ENCODE peak calls at places on chromosomes 2 and 18, in ten cellular contexts. J, P, T, E, H, Z, G, R, C and D are unnamed samples.
A peak's percentile ranks its signal among the peaks of the same experiment; 100 is the strongest.

GRCh38 chr2:205712983-205713531 is 30.8 kb downstream of the NRP2 start:
- DNase-seq in J (no peak), P (no peak), T (no peak), E (no peak), H (no peak), Z (no peak), G (no peak), R (no peak), C (no peak), D (no peak)

GRCh38 chr18:45133246-45133645 is 452.6 kb downstream of the SETBP1 start:
- DNase-seq in J (peak; percentile 52), P (no peak), T (no peak), E (no peak), H (no peak), Z (no peak), G (no peak), R (no peak), C (no peak), D (no peak)

GRCh38 chr2:68715353-68716041 is 19.1 kb upstream of the ARHGAP25 start:
- DNase-seq in J (peak; percentile 27), P (peak; percentile 82), T (peak; percentile 38), E (peak; percentile 55), H (peak; percentile 50), Z (peak; percentile 74), G (no peak), R (no peak), C (no peak), D (peak; percentile 16)

GRCh38 chr2:234960091-234961088 is 8.6 kb downstream of the SH3BP4 start:
- DNase-seq in J (peak; percentile 76), P (no peak), T (no peak), E (peak; percentile 50), H (no peak), Z (no peak), G (no peak), R (no peak), C (no peak), D (no peak)

GRCh38 chr2:21291281-21291825 is 167.6 kb downstream of the TDRD15 start:
- DNase-seq in J (no peak), P (no peak), T (no peak), E (no peak), H (no peak), Z (no peak), G (no peak), R (no peak), C (no peak), D (no peak)

GRCh38 chr2:187383043-187383800 is 64.8 kb downstream of the CALCRL start:
- DNase-seq in J (no peak), P (no peak), T (no peak), E (peak; percentile 73), H (no peak), Z (peak; percentile 19), G (no peak), R (no peak), C (no peak), D (no peak)

GRCh38 chr18:66495844-66496243 is 108.0 kb downstream of the CDH19 start:
- DNase-seq in J (peak; percentile 33), P (peak; percentile 5), T (no peak), E (peak; percentile 75), H (peak; percentile 29), Z (no peak), G (no peak), R (peak; percentile 33), C (no peak), D (no peak)

GRCh38 chr2:177445223-177445622 is 52.6 kb downstream of the AGPS start:
- DNase-seq in J (no peak), P (no peak), T (no peak), E (no peak), H (no peak), Z (no peak), G (no peak), R (no peak), C (no peak), D (no peak)

GRCh38 chr2:181411105-181411849 is 45.9 kb upstream of the ITGA4 start:
- DNase-seq in J (peak; percentile 12), P (no peak), T (no peak), E (no peak), H (no peak), Z (no peak), G (no peak), R (no peak), C (no peak), D (no peak)

GRCh38 chr2:17232751-17233150 is 285.5 kb downstream of the RAD51AP2 start:
- DNase-seq in J (no peak), P (no peak), T (no peak), E (peak; percentile 35), H (no peak), Z (no peak), G (no peak), R (no peak), C (no peak), D (no peak)

GRCh38 chr2:31404302-31404701 is 10.2 kb downstream of the XDH start:
- DNase-seq in J (no peak), P (no peak), T (no peak), E (no peak), H (no peak), Z (no peak), G (no peak), R (no peak), C (no peak), D (no peak)

GRCh38 chr2:28818053-28818452 is 7.4 kb downstream of the SPDYA start:
- DNase-seq in J (no peak), P (no peak), T (no peak), E (no peak), H (no peak), Z (no peak), G (no peak), R (no peak), C (no peak), D (no peak)

GRCh38 chr2:66957198-66957597 is 439.9 kb upstream of the ETAA1 start:
- DNase-seq in J (peak; percentile 74), P (no peak), T (no peak), E (no peak), H (no peak), Z (no peak), G (no peak), R (no peak), C (no peak), D (no peak)

GRCh38 chr2:51247252-51247651 is 215.3 kb upstream of the NRXN1 start:
- DNase-seq in J (no peak), P (no peak), T (no peak), E (no peak), H (no peak), Z (no peak), G (no peak), R (no peak), C (no peak), D (no peak)

GRCh38 chr2:172693529-172694185 is 42.0 kb upstream of the RAPGEF4 start:
- DNase-seq in J (peak; percentile 30), P (no peak), T (no peak), E (no peak), H (no peak), Z (no peak), G (no peak), R (no peak), C (no peak), D (no peak)

GRCh38 chr2:108633379-108633778 is 85.9 kb upstream of the RANBP2 start:
- DNase-seq in J (peak; percentile 59), P (no peak), T (no peak), E (no peak), H (no peak), Z (no peak), G (no peak), R (no peak), C (no peak), D (no peak)

GRCh38 chr2:207214446-207214845 is 48.7 kb upstream of the KLF7 start:
- DNase-seq in J (no peak), P (no peak), T (no peak), E (no peak), H (no peak), Z (no peak), G (no peak), R (no peak), C (no peak), D (no peak)